ENCODE peak calls at places on chromosomes 4 and X, in seven cellular contexts. One of them, this sample, is unnamed. For H3K4me1, the result is how much of the 10 kb centered on the place peaks cover.

GRCh38 chr4:95835672-95836071 is 4.2 kb upstream of the PDHA2 start:
- DNase-seq in fibroblast of lung: peak
- DNase-seq in ascending aorta: no peak
- DNase-seq in CD4-positive, CD25-positive, alpha-beta regulatory T cell: no peak
- DNase-seq in kidney: no peak
- DNase-seq in SJSA1: no peak
- DNase-seq in HCT116: peak
- DNase-seq in this sample: no peak

GRCh38 chr4:7876096-7876993 is 63.3 kb downstream of the AFAP1 start:
- DNase-seq in fibroblast of lung: peak
- DNase-seq in ascending aorta: no peak
- DNase-seq in CD4-positive, CD25-positive, alpha-beta regulatory T cell: peak
- DNase-seq in kidney: no peak
- DNase-seq in SJSA1: peak
- DNase-seq in HCT116: no peak
- DNase-seq in this sample: no peak

GRCh38 chr4:56048621-56049427 is 100.1 kb downstream of the CEP135 start:
- DNase-seq in fibroblast of lung: peak
- DNase-seq in ascending aorta: no peak
- DNase-seq in CD4-positive, CD25-positive, alpha-beta regulatory T cell: peak
- DNase-seq in kidney: peak
- DNase-seq in SJSA1: peak
- DNase-seq in HCT116: peak
- DNase-seq in this sample: peak

GRCh38 chrX:39063037-39063436 is 261.8 kb downstream of the MID1IP1 start:
- DNase-seq in fibroblast of lung: peak
- DNase-seq in ascending aorta: no peak
- DNase-seq in CD4-positive, CD25-positive, alpha-beta regulatory T cell: no peak
- DNase-seq in kidney: no peak
- DNase-seq in SJSA1: no peak
- DNase-seq in HCT116: no peak
- DNase-seq in this sample: peak

GRCh38 chr4:7546809-7547367 is 112.2 kb upstream of the PSAPL1 start:
- DNase-seq in fibroblast of lung: no peak
- DNase-seq in ascending aorta: no peak
- DNase-seq in CD4-positive, CD25-positive, alpha-beta regulatory T cell: no peak
- DNase-seq in kidney: no peak
- DNase-seq in SJSA1: peak
- DNase-seq in HCT116: no peak
- DNase-seq in this sample: no peak

GRCh38 chrX:108033890-108034289 is 11.0 kb upstream of the VSIG1 start:
- DNase-seq in fibroblast of lung: no peak
- DNase-seq in ascending aorta: no peak
- DNase-seq in CD4-positive, CD25-positive, alpha-beta regulatory T cell: no peak
- DNase-seq in kidney: no peak
- DNase-seq in SJSA1: no peak
- DNase-seq in HCT116: no peak
- DNase-seq in this sample: no peak

GRCh38 chrX:151098996-151099395 is 77.4 kb upstream of the GPR50 start:
- DNase-seq in fibroblast of lung: no peak
- DNase-seq in ascending aorta: no peak
- DNase-seq in CD4-positive, CD25-positive, alpha-beta regulatory T cell: no peak
- DNase-seq in kidney: no peak
- DNase-seq in SJSA1: no peak
- DNase-seq in HCT116: no peak
- DNase-seq in this sample: no peak

GRCh38 chr4:187606581-187606980 is 389.0 kb upstream of the ZFP42 start:
- DNase-seq in fibroblast of lung: peak
- DNase-seq in ascending aorta: no peak
- DNase-seq in CD4-positive, CD25-positive, alpha-beta regulatory T cell: no peak
- DNase-seq in kidney: no peak
- DNase-seq in SJSA1: peak
- DNase-seq in HCT116: peak
- DNase-seq in this sample: no peak

GRCh38 chrX:153911798-153912197 is 7.3 kb downstream of the AVPR2 start:
- DNase-seq in fibroblast of lung: no peak
- DNase-seq in ascending aorta: no peak
- DNase-seq in CD4-positive, CD25-positive, alpha-beta regulatory T cell: no peak
- DNase-seq in kidney: no peak
- DNase-seq in SJSA1: no peak
- DNase-seq in HCT116: no peak
- DNase-seq in this sample: no peak

GRCh38 chr4:48499551-48500066 is 9.6 kb downstream of the ZAR1 start:
- DNase-seq in fibroblast of lung: no peak
- DNase-seq in ascending aorta: no peak
- DNase-seq in CD4-positive, CD25-positive, alpha-beta regulatory T cell: no peak
- DNase-seq in kidney: no peak
- DNase-seq in SJSA1: no peak
- DNase-seq in HCT116: no peak
- DNase-seq in this sample: no peak

GRCh38 chrX:72498782-72499181 is 73.9 kb downstream of the HDAC8 start:
- DNase-seq in fibroblast of lung: peak
- DNase-seq in ascending aorta: no peak
- DNase-seq in CD4-positive, CD25-positive, alpha-beta regulatory T cell: no peak
- DNase-seq in kidney: no peak
- DNase-seq in SJSA1: no peak
- DNase-seq in HCT116: no peak
- DNase-seq in this sample: no peak

GRCh38 chrX:49838374-49838773 is 9.3 kb downstream of the PAGE4 start:
- DNase-seq in fibroblast of lung: peak
- DNase-seq in ascending aorta: no peak
- DNase-seq in CD4-positive, CD25-positive, alpha-beta regulatory T cell: peak
- DNase-seq in kidney: no peak
- DNase-seq in SJSA1: peak
- DNase-seq in HCT116: peak
- DNase-seq in this sample: no peak

GRCh38 chr4:25320374-25321172 is 8.0 kb downstream of the ZCCHC4 start:
- DNase-seq in fibroblast of lung: peak
- DNase-seq in ascending aorta: no peak
- DNase-seq in CD4-positive, CD25-positive, alpha-beta regulatory T cell: no peak
- DNase-seq in kidney: no peak
- DNase-seq in SJSA1: no peak
- DNase-seq in HCT116: no peak
- DNase-seq in this sample: no peak
- H3K4me3 ChIP-seq in fibroblast of lung: peak
- H3K4me3 ChIP-seq in ascending aorta: no peak
- H3K4me3 ChIP-seq in CD4-positive, CD25-positive, alpha-beta regulatory T cell: no peak
- H3K4me3 ChIP-seq in kidney: no peak
- H3K4me3 ChIP-seq in SJSA1: no peak
- H3K4me3 ChIP-seq in HCT116: no peak
- H3K4me3 ChIP-seq in this sample: no peak

GRCh38 chr4:78184584-78184983 is 127.5 kb downstream of the FRAS1 start:
- DNase-seq in fibroblast of lung: no peak
- DNase-seq in ascending aorta: no peak
- DNase-seq in CD4-positive, CD25-positive, alpha-beta regulatory T cell: no peak
- DNase-seq in kidney: no peak
- DNase-seq in SJSA1: no peak
- DNase-seq in HCT116: no peak
- DNase-seq in this sample: no peak
- H3K4me1 ChIP-seq in fibroblast of lung: under half
- H3K4me1 ChIP-seq in ascending aorta: under half
- H3K4me1 ChIP-seq in CD4-positive, CD25-positive, alpha-beta regulatory T cell: under half
- H3K4me1 ChIP-seq in kidney: under half
- H3K4me1 ChIP-seq in SJSA1: under half
- H3K4me1 ChIP-seq in HCT116: under half
- H3K4me1 ChIP-seq in this sample: under half

GRCh38 chrX:14027031-14027430 is 2.7 kb downstream of the GEMIN8 start:
- DNase-seq in fibroblast of lung: no peak
- DNase-seq in ascending aorta: no peak
- DNase-seq in CD4-positive, CD25-positive, alpha-beta regulatory T cell: peak
- DNase-seq in kidney: no peak
- DNase-seq in SJSA1: no peak
- DNase-seq in HCT116: no peak
- DNase-seq in this sample: no peak

GRCh38 chrX:14028473-14028872 is 1.2 kb downstream of the GEMIN8 start:
- DNase-seq in fibroblast of lung: no peak
- DNase-seq in ascending aorta: no peak
- DNase-seq in CD4-positive, CD25-positive, alpha-beta regulatory T cell: no peak
- DNase-seq in kidney: no peak
- DNase-seq in SJSA1: no peak
- DNase-seq in HCT116: no peak
- DNase-seq in this sample: no peak

GRCh38 chrX:14029039-14029424 is 660 bp downstream of the GEMIN8 start:
- DNase-seq in fibroblast of lung: peak
- DNase-seq in ascending aorta: no peak
- DNase-seq in CD4-positive, CD25-positive, alpha-beta regulatory T cell: no peak
- DNase-seq in kidney: no peak
- DNase-seq in SJSA1: no peak
- DNase-seq in HCT116: no peak
- DNase-seq in this sample: no peak

GRCh38 chrX:14027511-14028019 is 2.1 kb downstream of the GEMIN8 start:
- DNase-seq in fibroblast of lung: peak
- DNase-seq in ascending aorta: no peak
- DNase-seq in CD4-positive, CD25-positive, alpha-beta regulatory T cell: no peak
- DNase-seq in kidney: no peak
- DNase-seq in SJSA1: peak
- DNase-seq in HCT116: no peak
- DNase-seq in this sample: no peak

DNA sequence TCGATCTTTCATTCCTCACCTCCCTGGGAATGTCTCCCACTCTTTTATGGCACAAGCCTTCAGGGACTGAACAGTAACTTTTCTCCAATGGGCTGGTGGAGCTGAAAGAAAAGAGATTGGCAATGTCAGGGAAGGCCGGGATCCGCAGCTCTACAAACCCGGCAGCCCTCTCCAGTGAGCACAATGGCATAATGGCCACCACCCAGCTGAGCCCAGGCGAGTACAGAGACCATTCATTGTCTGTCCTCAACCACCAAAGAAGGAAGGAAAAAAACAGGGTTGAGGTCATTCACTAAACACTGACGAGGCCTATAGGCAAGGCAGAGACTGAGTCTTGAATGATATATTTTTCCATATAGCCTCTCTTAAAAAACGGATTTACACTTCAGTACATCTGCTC is 3.6 kb downstream of the GEMIN8 start:
- DNase-seq in fibroblast of lung: no peak
- DNase-seq in ascending aorta: no peak
- DNase-seq in CD4-positive, CD25-positive, alpha-beta regulatory T cell: no peak
- DNase-seq in kidney: no peak
- DNase-seq in SJSA1: no peak
- DNase-seq in HCT116: no peak
- DNase-seq in this sample: no peak
- H3K27ac ChIP-seq in fibroblast of lung: no peak
- H3K27ac ChIP-seq in ascending aorta: no peak
- H3K27ac ChIP-seq in CD4-positive, CD25-positive, alpha-beta regulatory T cell: no peak
- H3K27ac ChIP-seq in kidney: no peak
- H3K27ac ChIP-seq in SJSA1: no peak
- H3K27ac ChIP-seq in HCT116: no peak
- H3K27ac ChIP-seq in this sample: no peak

GRCh38 chr4:100566396-100566795 is 48.6 kb upstream of the EMCN start:
- DNase-seq in fibroblast of lung: no peak
- DNase-seq in ascending aorta: no peak
- DNase-seq in CD4-positive, CD25-positive, alpha-beta regulatory T cell: no peak
- DNase-seq in kidney: no peak
- DNase-seq in SJSA1: no peak
- DNase-seq in HCT116: no peak
- DNase-seq in this sample: no peak
- H3K4me3 ChIP-seq in fibroblast of lung: no peak
- H3K4me3 ChIP-seq in ascending aorta: no peak
- H3K4me3 ChIP-seq in CD4-positive, CD25-positive, alpha-beta regulatory T cell: peak
- H3K4me3 ChIP-seq in kidney: no peak
- H3K4me3 ChIP-seq in SJSA1: no peak
- H3K4me3 ChIP-seq in HCT116: no peak
- H3K4me3 ChIP-seq in this sample: no peak